ENCODE peak calls at places on chromosomes 3 and 15, in nine cellular contexts. V is foreskin fibroblast, U is GM12865, J is endothelial cell, M is progenitor cell of endocrine pancreas, B is nephron progenitor cell, X is sigmoid colon, O is AG10803, F is fibroblast of lung. P is an unnamed sample.
A peak's percentile ranks its signal among the peaks of the same experiment; 100 is the strongest.

GRCh38 chr3:59366218-59366617 is 316.4 kb upstream of the CFAP20DC start:
- DNase-seq in U (no peak), B (no peak), M (no peak), V (no peak), O (no peak), F (no peak), J (no peak), X (no peak), P (no peak)

GRCh38 chr15:68204361-68204760 is 771 bp downstream of the CALML4 start:
- DNase-seq in U (no peak), B (no peak), V (no peak), J (no peak), M (no peak), O (no peak), X (peak; percentile 48), F (no peak), P (no peak)

GRCh38 chr3:24507776-24508422 is 13.2 kb upstream of the THRB start:
- DNase-seq in F (no peak), M (no peak), U (no peak), B (no peak), J (no peak), V (no peak), O (no peak), X (no peak), P (no peak)

GRCh38 chr3:51269466-51269865 is 115.6 kb upstream of the MANF start:
- DNase-seq in V (no peak), F (peak; percentile 28), J (no peak), U (no peak), B (no peak), M (no peak), X (no peak), O (peak; percentile 16), P (no peak)

GRCh38 chr15:33311312-33311971 is 675 bp downstream of the RYR3 start:
- DNase-seq in X (peak; percentile 63), F (no peak), J (peak; percentile 19), M (peak; percentile 13), O (no peak), U (no peak), V (no peak), B (peak; percentile 47), P (peak; percentile 42)

GRCh38 chr3:64214002-64214696 is 11.1 kb downstream of the PRICKLE2 start:
- DNase-seq in O (peak; percentile 82), U (no peak), F (peak; percentile 99), M (no peak), J (no peak), B (no peak), V (no peak), X (peak; percentile 90), P (no peak)

GRCh38 chr3:125062904-125063618 is 7.3 kb upstream of the HEG1 start:
- DNase-seq in U (no peak), J (no peak), X (no peak), B (no peak), M (peak; percentile 24), O (peak; percentile 99), V (peak; percentile 89), F (peak; percentile 90), P (no peak)

GRCh38 chr3:8766148-8766547 is 3.3 kb downstream of the OXTR start:
- DNase-seq in V (no peak), M (no peak), J (no peak), U (no peak), O (no peak), X (no peak), F (no peak), B (no peak), P (no peak)

GRCh38 chr15:90586948-90587347 is 57.2 kb downstream of the CRTC3 start:
- DNase-seq in J (no peak), X (no peak), V (no peak), B (no peak), F (no peak), M (no peak), U (no peak), O (no peak), P (no peak)

GRCh38 chr15:65026756-65027155 is 2.7 kb downstream of the MTFMT start:
- DNase-seq in V (no peak), M (no peak), F (no peak), U (no peak), B (no peak), J (no peak), X (no peak), O (no peak), P (no peak)

GRCh38 chr3:127443581-127444375 is 146.8 kb downstream of the TPRA1 start:
- DNase-seq in O (no peak), J (no peak), V (no peak), X (peak; percentile 44), M (no peak), F (no peak), U (no peak), B (no peak), P (no peak)

GRCh38 chr3:15512173-15512572 is 9.3 kb downstream of the COLQ start:
- DNase-seq in M (no peak), V (no peak), J (no peak), U (no peak), O (peak; percentile 32), B (no peak), X (peak; percentile 79), F (peak; percentile 42), P (no peak)

GRCh38 chr3:125154110-125154509 is 58.4 kb downstream of the SLC12A8 start:
- DNase-seq in J (no peak), X (no peak), M (no peak), U (no peak), O (no peak), V (no peak), F (no peak), B (no peak), P (no peak)

GRCh38 chr15:86645861-86646393 is 566.3 kb downstream of the AGBL1 start:
- DNase-seq in O (no peak), V (no peak), F (no peak), X (no peak), B (no peak), M (no peak), U (no peak), J (no peak), P (no peak)

GRCh38 chr3:30227571-30228301 is 378.7 kb upstream of the TGFBR2 start:
- DNase-seq in F (peak; percentile 93), X (no peak), M (no peak), U (no peak), B (no peak), V (peak; percentile 84), O (peak; percentile 91), J (no peak), P (no peak)

GRCh38 chr15:75148293-75148692 is 53.4 kb upstream of the C15orf39 start:
- DNase-seq in U (no peak), V (no peak), X (no peak), O (no peak), B (no peak), M (no peak), J (no peak), F (peak; percentile 28), P (no peak)

GRCh38 chr3:180827171-180827570 is 85.3 kb upstream of the FXR1 start:
- DNase-seq in M (no peak), B (no peak), F (no peak), J (no peak), X (no peak), U (no peak), V (no peak), O (no peak), P (no peak)

GRCh38 chr3:11818033-11818432 is 28.7 kb downstream of the TAMM41 start:
- DNase-seq in O (no peak), F (no peak), J (no peak), V (no peak), X (no peak), U (no peak), B (peak; percentile 13), M (no peak), P (no peak)
- TF ChIP-seq CTCF in O (no peak), F (no peak), J (no peak), V (no peak), X (no peak), U (no peak), B (no peak), M (no peak), P (no peak)

GRCh38 chr3:186259612-186260383 is 102.2 kb downstream of the DGKG start:
- DNase-seq in X (peak; percentile 78), U (peak; percentile 79), V (peak; percentile 50), B (peak; percentile 80), F (peak; percentile 54), O (peak; percentile 36), J (peak; percentile 88), M (peak; percentile 77), P (peak; percentile 85)
- TF ChIP-seq CTCF in X (peak; percentile 79), U (peak; percentile 98), V (peak; percentile 96), B (peak; percentile 86), F (peak; percentile 82), O (peak; percentile 76), J (peak; percentile 46), M (peak; percentile 89), P (peak; percentile 71)

DNA sequence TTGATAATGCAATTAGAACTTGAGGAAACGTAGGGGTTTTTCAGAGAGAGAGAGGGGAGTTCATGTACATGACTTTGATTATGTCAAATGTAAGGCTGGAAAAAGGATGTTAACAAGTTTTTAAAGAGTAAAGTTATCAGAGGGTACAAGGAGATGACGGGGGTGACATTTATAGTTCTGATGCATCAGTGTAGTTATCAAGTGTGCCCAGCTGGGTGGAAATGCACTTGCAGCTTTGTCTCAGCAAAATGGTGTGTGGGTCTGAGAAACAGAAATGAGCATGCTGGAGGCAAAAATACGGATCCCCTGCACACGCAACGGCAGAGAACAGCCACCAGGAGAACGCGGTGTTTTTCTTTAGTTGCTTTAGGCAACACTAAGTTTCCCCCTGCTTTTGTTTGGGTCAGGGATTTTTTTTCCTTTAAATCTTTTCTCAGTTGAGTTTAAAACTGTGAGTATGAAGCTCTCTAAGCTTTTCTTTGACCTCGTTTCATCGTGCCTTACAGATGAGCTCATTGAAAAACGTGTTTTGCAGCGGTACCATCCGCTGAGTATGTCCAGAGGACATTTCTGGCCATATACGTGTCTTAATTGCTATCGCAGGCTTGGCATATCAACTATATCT is 205.4 kb downstream of the PDZRN3 start:
- DNase-seq in F (peak; percentile 68), X (no peak), U (no peak), O (peak; percentile 79), B (no peak), M (no peak), V (peak; percentile 84), J (no peak), P (no peak)
- TF ChIP-seq CTCF in F (peak; percentile 39), X (peak; percentile 30), U (no peak), O (peak; percentile 54), B (peak; percentile 32), M (peak; percentile 34), V (peak; percentile 22), J (peak; percentile 44), P (peak; percentile 55)

DNA sequence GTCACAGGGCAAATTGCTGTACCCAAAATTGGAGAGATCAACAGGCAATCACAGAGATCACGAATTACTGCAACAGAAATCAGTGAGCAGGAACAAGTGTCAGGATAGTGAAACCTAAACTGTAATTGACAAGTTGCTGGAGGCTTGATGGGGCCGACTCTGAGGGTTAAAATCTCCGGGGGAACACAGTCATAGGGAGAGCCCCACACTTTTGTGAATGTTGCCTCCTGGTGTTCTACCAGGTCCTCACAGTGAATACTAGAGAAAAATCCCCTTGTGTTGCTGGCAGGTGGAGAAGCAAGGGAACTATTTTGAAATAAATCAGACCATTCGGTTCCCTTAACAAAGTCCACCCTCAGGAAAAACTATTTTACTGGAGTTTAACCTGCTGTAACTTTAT is 697.5 kb upstream of the CBLB start:
- DNase-seq in O (no peak), U (peak; percentile 86), X (no peak), B (no peak), F (no peak), M (no peak), V (no peak), J (no peak), P (no peak)
- TF ChIP-seq CTCF in O (no peak), U (peak; percentile 27), X (no peak), B (no peak), F (peak; percentile 18), M (no peak), V (peak; percentile 7), J (no peak), P (no peak)

GRCh38 chr15:99909914-99910313 is 176.7 kb upstream of the LYSMD4 start:
- DNase-seq in F (peak; percentile 11), X (no peak), U (peak; percentile 43), V (no peak), O (no peak), J (no peak), M (no peak), B (no peak), P (no peak)
- TF ChIP-seq CTCF in F (no peak), X (no peak), U (peak; percentile 17), V (no peak), O (peak; percentile 8), J (no peak), M (peak; percentile 34), B (peak; percentile 28), P (no peak)

P was measured in glutamatergic neuron.